ENCODE peak calls at places on chromosome 20, in five cellular contexts. J, U, N, C and P are unnamed samples.

GRCh38 chr20:29878777-29879442 is 1378.6 kb upstream of the DEFB115 start:
- DNase-seq in U (no peak), N (no peak), C (no peak), J (no peak), P (no peak)

GRCh38 chr20:59647271-59647670 is 42.9 kb downstream of the PHACTR3 start:
- DNase-seq in U (no peak), C (no peak), J (no peak), N (no peak), P (no peak)

GRCh38 chr20:35731862-35732643 is 10.0 kb downstream of the RBM39 start:
- DNase-seq in N (no peak), C (no peak), U (no peak), J (no peak), P (no peak)

GRCh38 chr20:60372822-60373221 is 414.6 kb downstream of the CDH26 start:
- DNase-seq in C (no peak), J (no peak), N (no peak), U (no peak), P (no peak)

GRCh38 chr20:31989030-31989645 is 21.1 kb upstream of the CCM2L start:
- DNase-seq in U (no peak), J (no peak), C (no peak), N (no peak), P (peak)

GRCh38 chr20:39289316-39289715 is 327.2 kb downstream of the DHX35 start:
- DNase-seq in J (no peak), U (peak), N (no peak), C (peak), P (no peak)

GRCh38 chr20:39206899-39207564 is 244.9 kb downstream of the DHX35 start:
- DNase-seq in J (no peak), U (no peak), N (no peak), C (no peak), P (peak)

GRCh38 chr20:61776491-61776890 is 289.2 kb downstream of the TAF4 start:
- DNase-seq in U (no peak), N (no peak), J (no peak), C (no peak), P (no peak)

GRCh38 chr20:49646126-49646525 is 67.6 kb downstream of the B4GALT5 start:
- DNase-seq in N (no peak), J (no peak), C (no peak), U (no peak), P (peak)

GRCh38 chr20:36606171-36607116 is 865 bp downstream of the RAB5IF start:
- DNase-seq in U (no peak), C (no peak), J (peak), N (no peak), P (peak)

GRCh38 chr20:1857403-1857941 is 37.7 kb upstream of the SIRPA start:
- DNase-seq in U (no peak), C (no peak), J (no peak), N (no peak), P (no peak)

GRCh38 chr20:17504898-17505663 is 26.1 kb downstream of the BFSP1 start:
- DNase-seq in J (peak), C (peak), U (peak), N (peak), P (peak)

DNA sequence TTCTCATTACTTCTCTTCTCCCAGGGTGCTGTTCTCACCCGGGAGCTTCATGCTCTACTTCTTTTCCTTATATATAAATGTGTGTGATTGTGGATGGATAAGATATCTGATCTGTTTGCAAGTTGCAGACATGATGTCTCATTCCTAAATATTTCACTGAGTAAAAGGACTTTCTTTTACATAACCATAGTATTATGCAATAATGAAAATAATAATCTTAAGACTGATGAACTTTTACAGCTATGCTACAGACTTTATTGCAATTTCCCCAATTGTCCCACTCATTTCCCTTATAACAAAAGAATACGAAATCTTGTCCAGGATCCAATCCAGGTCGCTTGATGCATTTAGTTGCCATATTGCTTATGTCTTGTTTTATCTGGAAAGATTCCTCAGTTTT is 284.5 kb upstream of the JAG1 start:
- DNase-seq in J (no peak), U (no peak), C (no peak), N (no peak), P (no peak)
- H2BK12ac ChIP-seq in J (no peak), U (no peak), C (no peak), N (no peak), P (no peak)

DNA sequence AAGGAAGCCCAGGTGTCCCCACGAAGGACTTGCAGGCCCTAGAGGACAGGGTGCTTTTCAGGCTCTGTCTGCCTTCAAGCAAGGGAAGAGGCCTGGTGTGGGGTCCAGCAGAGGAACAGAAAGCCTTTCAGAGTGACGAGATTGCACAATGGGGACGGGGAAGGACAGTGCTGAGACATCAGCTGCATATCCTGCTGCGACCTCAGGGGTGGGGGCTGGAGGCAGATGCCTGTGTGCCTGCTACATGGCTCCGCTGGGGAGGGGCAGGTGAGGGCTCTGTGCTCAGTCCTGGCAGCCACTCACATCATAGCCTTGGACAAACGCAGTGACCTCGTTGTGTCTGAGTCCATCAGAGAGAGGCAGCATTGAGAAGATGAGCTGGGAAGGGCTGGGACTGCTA is 197.1 kb upstream of the SLC24A3 start:
- DNase-seq in U (no peak), J (no peak), C (peak), N (no peak), P (no peak)
- H2BK12ac ChIP-seq in U (no peak), J (no peak), C (no peak), N (no peak), P (no peak)

GRCh38 chr20:54193817-54194216 is 14.1 kb upstream of the PFDN4 start:
- DNase-seq in C (no peak), N (no peak), J (no peak), U (no peak), P (no peak)
- H2BK12ac ChIP-seq in C (no peak), N (no peak), J (no peak), U (no peak), P (no peak)

DNA sequence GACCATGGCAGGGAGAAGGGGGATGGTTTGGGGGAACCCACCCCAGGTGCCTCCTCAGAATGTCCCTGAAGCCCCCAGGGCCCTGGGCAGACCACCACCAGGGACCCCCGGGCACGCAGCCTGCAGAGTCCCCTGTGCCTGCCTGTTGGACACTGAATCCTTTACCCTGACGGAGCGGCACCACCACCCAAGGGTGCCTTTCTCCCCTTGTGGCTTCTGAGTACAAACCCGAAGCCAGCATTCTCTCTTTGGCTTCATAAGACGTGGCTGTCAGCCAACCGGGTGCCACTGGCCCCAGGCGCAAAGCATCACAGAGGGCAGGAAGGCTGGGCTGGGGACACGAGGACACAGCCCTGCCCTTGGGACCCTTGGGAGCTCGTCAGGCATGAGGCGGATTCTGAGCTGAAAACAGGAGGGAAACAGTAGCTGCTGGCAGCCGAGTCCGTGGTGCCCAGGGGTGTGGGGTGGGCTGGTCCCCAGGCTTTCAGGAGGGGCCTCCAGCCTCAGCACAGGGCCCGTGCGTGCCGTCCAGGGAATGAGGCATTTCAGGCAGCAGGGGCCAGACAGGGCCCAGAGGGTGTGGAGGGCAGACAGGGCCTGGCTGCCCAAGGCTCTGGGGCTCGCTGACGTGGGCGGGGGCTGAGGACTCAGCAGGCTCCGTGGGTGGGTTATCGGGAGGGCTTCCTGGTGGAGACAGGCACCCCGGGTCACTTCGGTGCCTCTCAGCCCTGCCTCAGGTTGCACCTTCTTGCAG is 3.5 kb downstream of the COL9A3 start:
- DNase-seq in J (no peak), N (no peak), C (no peak), U (no peak), P (no peak)
- H2BK12ac ChIP-seq in J (no peak), N (peak), C (no peak), U (no peak), P (no peak)

GRCh38 chr20:37728635-37728983 is 34.8 kb downstream of the CTNNBL1 start:
- DNase-seq in C (no peak), N (no peak), J (no peak), U (no peak), P (no peak)

GRCh38 chr20:37727247-37727956 is 33.6 kb downstream of the CTNNBL1 start:
- DNase-seq in C (no peak), J (peak), U (no peak), N (peak), P (peak)

GRCh38 chr20:37727957-37728634 is 34.3 kb downstream of the CTNNBL1 start:
- DNase-seq in U (no peak), N (no peak), J (peak), C (no peak), P (no peak)

GRCh38 chr20:37725165-37725564 is 31.3 kb downstream of the CTNNBL1 start:
- DNase-seq in N (no peak), J (no peak), C (no peak), U (no peak), P (no peak)

DNA sequence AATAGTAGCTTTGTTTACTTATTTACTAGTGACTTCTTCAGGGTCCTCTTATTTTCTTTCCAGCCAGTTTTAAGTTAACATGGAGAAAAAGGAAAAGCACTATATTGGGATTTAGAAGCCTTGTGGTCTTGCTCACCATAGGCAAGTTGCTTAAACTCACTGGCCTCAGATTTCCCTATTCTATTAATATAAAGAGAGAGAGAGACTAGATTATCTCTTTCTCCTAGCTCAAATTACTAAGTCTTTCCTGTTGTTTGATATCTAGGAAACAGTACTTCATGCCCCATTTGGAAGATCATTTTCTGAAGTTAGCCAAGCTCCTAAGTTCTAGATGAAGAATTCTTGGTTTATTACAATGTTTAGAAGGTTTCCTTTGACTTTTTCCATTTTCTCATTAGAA is 32.5 kb downstream of the CTNNBL1 start:
- DNase-seq in C (no peak), J (no peak), U (no peak), N (no peak), P (no peak)
- H2BK12ac ChIP-seq in C (no peak), J (no peak), U (no peak), N (no peak), P (no peak)

GRCh38 chr20:47118201-47118600 is 223.6 kb downstream of the EYA2 start:
- DNase-seq in N (peak), U (no peak), C (no peak), J (no peak), P (no peak)
- H2BK12ac ChIP-seq in N (no peak), U (no peak), C (no peak), J (no peak), P (no peak)

DNA sequence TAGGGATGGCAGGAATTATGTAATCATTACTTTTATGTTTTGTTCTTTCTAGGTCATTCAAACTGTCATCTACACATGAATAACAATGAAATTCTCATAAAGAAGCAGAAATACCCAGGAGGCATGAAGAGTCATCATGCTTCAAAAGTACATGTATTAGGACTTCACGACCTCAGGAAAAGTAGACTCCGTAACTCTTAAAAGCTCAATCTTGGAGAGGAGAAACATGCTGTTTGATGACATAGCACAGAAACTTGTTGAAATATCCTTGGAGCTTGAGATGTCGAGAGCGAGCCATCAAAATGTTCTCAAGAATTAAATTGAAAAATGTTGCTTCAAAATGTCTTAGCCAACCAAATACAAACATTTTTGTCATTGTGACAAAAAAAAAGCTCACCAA is 28.3 kb upstream of the ANKEF1 start:
- DNase-seq in N (no peak), U (no peak), C (no peak), J (no peak), P (no peak)
- H2BK12ac ChIP-seq in N (no peak), U (no peak), C (no peak), J (no peak), P (no peak)

DNA sequence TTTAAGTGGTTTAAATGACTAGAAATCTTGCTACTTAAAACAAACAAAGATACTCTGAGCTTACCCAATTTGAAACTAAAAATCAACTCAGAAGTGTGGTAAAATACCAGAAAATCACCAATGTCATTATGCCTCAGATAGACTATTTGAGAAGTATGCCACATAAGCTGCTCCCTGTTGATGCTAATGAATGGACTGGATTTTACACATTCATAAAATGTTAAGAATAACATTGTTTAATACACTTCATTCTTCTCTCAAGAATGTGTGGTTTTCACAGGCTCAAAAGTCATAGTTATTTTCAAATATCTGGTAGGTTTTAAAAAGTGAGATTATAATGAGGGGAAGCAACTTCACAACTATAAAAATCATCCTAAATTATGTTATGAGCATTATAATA is 170.6 kb downstream of the TASP1 start:
- DNase-seq in N (no peak), J (no peak), C (no peak), U (no peak), P (no peak)
- H2BK12ac ChIP-seq in N (no peak), J (no peak), C (no peak), U (no peak), P (no peak)

DNA sequence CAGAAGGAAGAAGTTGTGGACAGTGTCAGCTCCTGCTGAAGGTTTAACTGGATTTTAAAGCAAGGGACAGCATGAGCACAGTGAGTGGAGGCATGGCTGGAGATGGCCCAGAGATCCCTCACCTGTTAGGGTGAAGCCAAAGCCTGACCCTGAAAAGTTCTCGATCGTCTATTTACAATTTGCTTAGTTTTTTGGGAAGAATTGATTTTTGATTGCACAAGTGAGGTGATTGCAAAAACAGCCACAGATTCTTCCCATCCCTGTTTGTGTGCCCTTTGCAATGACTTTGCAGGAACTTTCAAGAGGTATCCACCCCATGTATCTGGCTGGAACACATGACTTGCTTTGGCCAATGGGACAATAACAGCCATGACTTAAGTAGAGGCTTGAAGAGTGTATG is 170.1 kb downstream of the TFAP2C start:
- DNase-seq in U (no peak), C (no peak), N (no peak), J (no peak), P (no peak)
- H2BK12ac ChIP-seq in U (no peak), C (no peak), N (no peak), J (no peak), P (no peak)

GRCh38 chr20:33561981-33562601 is 72.2 kb downstream of the CBFA2T2 start:
- DNase-seq in J (peak), U (peak), N (no peak), C (no peak), P (no peak)
- H2BK12ac ChIP-seq in J (no peak), U (no peak), N (no peak), C (no peak), P (no peak)